ENCODE peak calls at places on chromosomes 6 and 20, in seven cellular contexts. M is activated CD4-positive, alpha-beta T cell treated with anti-CD3 and anti-CD28 coated beads for 1 hour; P is mesendoderm; O is astrocyte of the spinal cord; B is activated gamma-delta T cell treated with anti-CD3 and anti-CD28 coated beads, Interleukin-2, amount 50 U/mL, for 16 hours; L is stimulated activated effector memory CD8-positive, alpha-beta T cell treated with anti-CD3 and anti-CD28 coated beads, Interleukin-12 subunit alpha, Interleukin-12 subunit beta, amount 100 ng/mL, for 72 hours; E is SK-N-SH. T is an unnamed sample.

GRCh38 chr6:73648166-73648565 is 5.6 kb downstream of the SLC17A5 start:
- DNase-seq in E (no peak), B (no peak), L (no peak), M (no peak), P (no peak), O (peak; percentile 52), T (no peak)

GRCh38 chr20:37193226-37193625 is 13.9 kb upstream of the MROH8 start:
- DNase-seq in P (no peak), B (no peak), M (no peak), E (no peak), O (no peak), L (no peak), T (no peak)

GRCh38 chr6:411402-412145 is 20.0 kb downstream of the IRF4 start:
- DNase-seq in E (no peak), O (no peak), P (no peak), L (no peak), B (no peak), M (no peak), T (no peak)

GRCh38 chr20:24277196-24277595 is 192.2 kb upstream of the SYNDIG1 start:
- DNase-seq in E (no peak), M (no peak), B (no peak), O (no peak), P (peak; percentile 55), L (no peak), T (no peak)

GRCh38 chr20:38297916-38298674 is 5.9 kb upstream of the BPI start:
- DNase-seq in M (no peak), B (no peak), L (no peak), P (no peak), E (no peak), O (no peak), T (no peak)

GRCh38 chr20:18443841-18444240 is 23.0 kb downstream of the DZANK1 start:
- DNase-seq in E (peak; percentile 13), L (no peak), O (peak; percentile 1), M (no peak), P (no peak), B (no peak), T (no peak)

GRCh38 chr6:129350278-129350677 is 359.7 kb downstream of the ARHGAP18 start:
- DNase-seq in L (no peak), E (no peak), B (no peak), P (no peak), O (no peak), M (no peak), T (no peak)

GRCh38 chr6:11911535-11911934 is 100.6 kb upstream of the HIVEP1 start:
- DNase-seq in M (no peak), B (no peak), O (peak; percentile 11), P (no peak), E (no peak), L (no peak), T (no peak)

GRCh38 chr6:11197175-11197535 is 35.3 kb downstream of the NEDD9 start:
- DNase-seq in M (no peak), L (no peak), B (no peak), E (no peak), O (peak; percentile 92), P (no peak), T (peak; percentile 88)

GRCh38 chr6:159973951-159974350 is 5.1 kb downstream of the IGF2R start:
- DNase-seq in L (peak; percentile 50), P (no peak), O (peak; percentile 66), M (no peak), B (no peak), E (no peak), T (no peak)

GRCh38 chr6:126054258-126054702 is 67.9 kb downstream of the TRMT11 start:
- DNase-seq in L (no peak), P (peak; percentile 33), M (no peak), B (no peak), E (peak; percentile 14), O (no peak), T (no peak)

GRCh38 chr6:142568857-142569597 is 267.2 kb downstream of the ADGRG6 start:
- DNase-seq in L (no peak), P (peak; percentile 71), M (no peak), O (peak; percentile 75), B (no peak), E (no peak), T (peak; percentile 48)

GRCh38 chr6:170129691-170130171 is 161.1 kb downstream of the DLL1 start:
- DNase-seq in B (no peak), M (no peak), E (peak; percentile 93), P (no peak), O (no peak), L (no peak), T (no peak)

GRCh38 chr6:160141001-160141726 is 19.5 kb downstream of the SLC22A1 start:
- DNase-seq in L (peak; percentile 44), P (no peak), B (no peak), E (no peak), M (no peak), O (peak; percentile 85), T (peak; percentile 42)

GRCh38 chr6:43996614-43997341 is 130.5 kb downstream of the MRPL14 start:
- DNase-seq in O (no peak), P (no peak), B (no peak), M (no peak), L (no peak), E (no peak), T (no peak)

GRCh38 chr6:132320007-132320406 is 81.3 kb downstream of the MOXD1 start:
- DNase-seq in B (no peak), O (peak; percentile 63), M (no peak), P (no peak), L (no peak), E (no peak), T (peak; percentile 49)